ENCODE peak calls at places on chromosomes 11 and 22, in seven cellular contexts. D, M, H, K, U, S and W are unnamed samples.
A peak's percentile ranks its signal among the peaks of the same experiment; 100 is the strongest.

GRCh38 chr22:17774928-17775675 is 833 bp upstream of the BID start:
- DNase-seq in D (no peak), M (no peak), H (no peak), K (no peak), U (no peak), S (no peak), W (no peak)

GRCh38 chr11:70107191-70107590 is 29.1 kb downstream of the ANO1 start:
- DNase-seq in D (no peak), M (no peak), H (no peak), K (no peak), U (no peak), S (no peak), W (no peak)

GRCh38 chr11:115257286-115258077 is 246.7 kb downstream of the CADM1 start:
- DNase-seq in D (peak; percentile 87), M (no peak), H (no peak), K (no peak), U (no peak), S (no peak), W (no peak)

GRCh38 chr11:131675489-131675888 is 305.1 kb downstream of the NTM start:
- DNase-seq in D (no peak), M (no peak), H (no peak), K (no peak), U (peak; percentile 63), S (no peak), W (no peak)

GRCh38 chr11:4190098-4190497 is 95.5 kb downstream of the RRM1 start:
- DNase-seq in D (no peak), M (no peak), H (no peak), K (no peak), U (no peak), S (peak; percentile 45), W (no peak)

GRCh38 chr11:120558754-120559431 is 47.3 kb downstream of the GRIK4 start:
- DNase-seq in D (no peak), M (no peak), H (no peak), K (no peak), U (no peak), S (no peak), W (no peak)

GRCh38 chr11:5197538-5197937 is 2.9 kb downstream of the OR51V1 start:
- DNase-seq in D (no peak), M (no peak), H (no peak), K (no peak), U (peak; percentile 75), S (no peak), W (no peak)

GRCh38 chr11:134074766-134075165 is 5.9 kb downstream of the JAM3 start:
- DNase-seq in D (no peak), M (no peak), H (no peak), K (no peak), U (no peak), S (no peak), W (no peak)

GRCh38 chr11:24885580-24886173 is 388.8 kb downstream of the LUZP2 start:
- DNase-seq in D (no peak), M (no peak), H (no peak), K (no peak), U (no peak), S (no peak), W (no peak)

GRCh38 chr11:64834723-64835615 is 9.5 kb downstream of the CDC42BPG start:
- DNase-seq in D (no peak), M (no peak), H (no peak), K (no peak), U (no peak), S (peak; percentile 65), W (no peak)

GRCh38 chr11:75797796-75798195 is 17.2 kb upstream of the UVRAG start:
- DNase-seq in D (no peak), M (no peak), H (no peak), K (no peak), U (peak; percentile 16), S (no peak), W (no peak)

GRCh38 chr11:1138053-1138452 is 19.7 kb upstream of the MUC5AC start:
- DNase-seq in D (no peak), M (no peak), H (no peak), K (no peak), U (peak; percentile 82), S (no peak), W (no peak)

GRCh38 chr22:27238935-27239510 is 562.5 kb downstream of the MN1 start:
- DNase-seq in D (no peak), M (no peak), H (peak; percentile 38), K (no peak), U (peak; percentile 97), S (peak; percentile 58), W (peak; percentile 94)

GRCh38 chr11:59551651-59552521 is 40.5 kb downstream of the OR4D9 start:
- DNase-seq in D (peak; percentile 36), M (peak; percentile 58), H (peak; percentile 89), K (no peak), U (peak; percentile 90), S (no peak), W (peak; percentile 85)

GRCh38 chr11:60700689-60701508 is 1.5 kb downstream of the MS4A8 start:
- DNase-seq in D (peak; percentile 62), M (peak; percentile 48), H (peak; percentile 79), K (no peak), U (no peak), S (no peak), W (no peak)

GRCh38 chr11:84564180-84564866 is 1062.8 kb downstream of the DLG2 start:
- DNase-seq in D (no peak), M (peak; percentile 35), H (peak; percentile 36), K (no peak), U (peak; percentile 44), S (peak; percentile 59), W (peak; percentile 43)

GRCh38 chr11:105229758-105230157 is 90.2 kb upstream of the CARD18 start:
- DNase-seq in D (no peak), M (no peak), H (no peak), K (no peak), U (peak; percentile 34), S (no peak), W (peak; percentile 47)

GRCh38 chr11:128524172-128524571 is 63.2 kb downstream of the ETS1 start:
- DNase-seq in D (no peak), M (no peak), H (no peak), K (no peak), U (no peak), S (no peak), W (no peak)

GRCh38 chr11:34331329-34331728 is 26.5 kb downstream of the ABTB2 start:
- DNase-seq in D (no peak), M (no peak), H (no peak), K (no peak), U (peak; percentile 60), S (no peak), W (no peak)

GRCh38 chr11:72613977-72614376 is 60.2 kb downstream of the PDE2A start:
- DNase-seq in D (no peak), M (no peak), H (no peak), K (no peak), U (no peak), S (no peak), W (no peak)

GRCh38 chr11:96309001-96309642 is 33.9 kb downstream of the MAML2 start:
- DNase-seq in D (no peak), M (no peak), H (peak; percentile 34), K (no peak), U (no peak), S (no peak), W (no peak)

GRCh38 chr22:48091656-48092223 is 1329.3 kb downstream of the TBC1D22A start:
- DNase-seq in D (no peak), M (no peak), H (no peak), K (no peak), U (no peak), S (no peak), W (no peak)

GRCh38 chr11:126153999-126154398 is 57.5 kb downstream of the RPUSD4 start:
- DNase-seq in D (no peak), M (peak; percentile 87), H (no peak), K (no peak), U (peak; percentile 92), S (no peak), W (peak; percentile 89)

GRCh38 chr11:6932150-6932549 is 5.9 kb downstream of the ZNF215 start:
- DNase-seq in D (no peak), M (no peak), H (no peak), K (no peak), U (no peak), S (no peak), W (no peak)
- H3K23ac ChIP-seq in D (no peak overlapping the region), M (no peak overlapping the region), H (no peak overlapping the region), K (no peak overlapping the region), U (no peak overlapping the region), S (no peak overlapping the region), W (no peak overlapping the region)

DNA sequence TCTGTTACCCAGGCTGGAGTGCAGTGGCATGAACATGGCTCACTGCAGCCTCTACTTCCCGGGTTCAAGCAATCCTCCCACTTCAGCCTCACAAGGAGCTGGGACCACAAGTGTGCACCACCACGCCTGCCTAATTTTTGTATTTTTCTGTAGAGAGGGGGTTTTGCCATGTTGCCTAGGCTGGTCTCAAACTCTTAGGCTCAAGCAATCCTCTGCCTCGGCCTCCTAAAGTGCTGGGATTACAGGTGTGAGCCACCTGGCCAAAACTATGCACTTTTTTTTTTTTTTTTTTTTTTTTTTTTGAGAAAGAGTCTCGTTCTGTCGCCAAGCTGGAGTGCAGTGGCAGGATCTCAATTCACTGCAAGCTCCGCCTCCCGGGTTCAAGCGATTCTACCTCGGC is 12.4 kb upstream of the CLDN5 start:
- DNase-seq in D (no peak), M (no peak), H (no peak), K (no peak), U (no peak), S (no peak), W (no peak)
- H2BK5ac ChIP-seq in D (no peak overlapping the region), M (no peak overlapping the region), H (no peak overlapping the region), K (no peak overlapping the region), U (no peak overlapping the region), S (no peak overlapping the region), W (no peak overlapping the region)

GRCh38 chr22:24178502-24179440 is 2.5 kb upstream of the SUSD2 start:
- DNase-seq in D (peak; percentile 67), M (no peak), H (peak; percentile 66), K (no peak), U (no peak), S (no peak), W (no peak)
- H3K4me1 ChIP-seq in D (no peaks in the 10 kb centered on the region), M (peaks cover 3% of the 10 kb centered on the region), H (no peaks in the 10 kb centered on the region), K (peaks cover 13% of the 10 kb centered on the region), U (no peaks in the 10 kb centered on the region), S (peaks cover 10% of the 10 kb centered on the region), W (peaks cover 8% of the 10 kb centered on the region)

GRCh38 chr11:77525455-77526091 is 51.7 kb upstream of the PAK1 start:
- DNase-seq in D (no peak), M (no peak), H (no peak), K (no peak), U (peak; percentile 10), S (no peak), W (no peak)

GRCh38 chr11:77522215-77522614 is 48.3 kb upstream of the PAK1 start:
- DNase-seq in D (no peak), M (no peak), H (peak; percentile 62), K (no peak), U (peak; percentile 28), S (no peak), W (no peak)

GRCh38 chr11:77524539-77524938 is 50.6 kb upstream of the PAK1 start:
- DNase-seq in D (no peak), M (no peak), H (no peak), K (no peak), U (no peak), S (no peak), W (no peak)

GRCh38 chr11:77519847-77520246 is 46.0 kb upstream of the PAK1 start:
- DNase-seq in D (peak; percentile 43), M (no peak), H (no peak), K (no peak), U (no peak), S (no peak), W (no peak)

DNA sequence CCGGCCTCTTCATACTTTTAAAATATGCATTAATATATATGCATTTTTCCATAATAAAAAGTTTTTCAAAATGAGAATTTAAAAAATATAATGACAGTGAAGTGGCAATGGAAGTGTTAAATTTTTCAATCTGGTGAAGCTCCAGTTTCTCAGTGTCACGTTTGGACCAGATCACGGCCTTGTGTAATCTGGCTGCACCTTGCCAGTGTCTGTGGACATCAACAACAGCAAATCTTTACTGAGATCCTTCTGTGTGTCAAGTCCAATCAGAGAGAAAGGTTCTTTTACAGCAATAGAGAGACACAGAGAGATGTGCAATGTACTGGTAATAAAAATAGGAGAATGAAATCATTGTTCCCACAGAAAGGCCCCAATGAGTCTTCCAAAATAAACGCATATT is 49.8 kb upstream of the PAK1 start:
- DNase-seq in D (no peak), M (no peak), H (no peak), K (no peak), U (no peak), S (no peak), W (no peak)
- H3K23ac ChIP-seq in D (no peak overlapping the region), M (no peak overlapping the region), H (no peak overlapping the region), K (no peak overlapping the region), U (no peak overlapping the region), S (no peak overlapping the region), W (no peak overlapping the region)